ENCODE peak calls at places on chromosomes 7 and 10, in eight cellular contexts. One of them, this sample, is unnamed.

GRCh38 chr7:91345449-91345848 is 81.2 kb downstream of the FZD1 start:
- DNase-seq in H9: no peak
- DNase-seq in T-helper 17 cell: no peak
- DNase-seq in neural progenitor cell: no peak
- DNase-seq in GM19239: no peak
- DNase-seq in activated naive CD4-positive, alpha-beta T cell treated with anti-CD3 and anti-CD28 coated beads for 36 hours: no peak
- DNase-seq in fibroblast of mammary gland: no peak
- DNase-seq in coronary artery: no peak
- DNase-seq in this sample: no peak

GRCh38 chr7:91135703-91136102 is 128.5 kb upstream of the FZD1 start:
- DNase-seq in H9: no peak
- DNase-seq in GM19239: no peak
- DNase-seq in fibroblast of mammary gland: peak
- DNase-seq in coronary artery: no peak
- DNase-seq in T-helper 17 cell: no peak
- DNase-seq in activated naive CD4-positive, alpha-beta T cell treated with anti-CD3 and anti-CD28 coated beads for 36 hours: no peak
- DNase-seq in neural progenitor cell: peak
- DNase-seq in this sample: no peak

GRCh38 chr7:4873071-4873944 is 10.2 kb downstream of the RADIL start:
- DNase-seq in activated naive CD4-positive, alpha-beta T cell treated with anti-CD3 and anti-CD28 coated beads for 36 hours: no peak
- DNase-seq in H9: no peak
- DNase-seq in neural progenitor cell: no peak
- DNase-seq in coronary artery: no peak
- DNase-seq in T-helper 17 cell: no peak
- DNase-seq in GM19239: no peak
- DNase-seq in fibroblast of mammary gland: no peak
- DNase-seq in this sample: no peak

GRCh38 chr10:29471483-29471859 is 163.3 kb downstream of the SVIL start:
- DNase-seq in GM19239: no peak
- DNase-seq in neural progenitor cell: no peak
- DNase-seq in coronary artery: peak
- DNase-seq in H9: no peak
- DNase-seq in fibroblast of mammary gland: peak
- DNase-seq in activated naive CD4-positive, alpha-beta T cell treated with anti-CD3 and anti-CD28 coated beads for 36 hours: no peak
- DNase-seq in T-helper 17 cell: no peak
- DNase-seq in this sample: no peak

GRCh38 chr7:67301667-67302066 is 305.0 kb downstream of the TYW1 start:
- DNase-seq in coronary artery: no peak
- DNase-seq in H9: no peak
- DNase-seq in activated naive CD4-positive, alpha-beta T cell treated with anti-CD3 and anti-CD28 coated beads for 36 hours: no peak
- DNase-seq in fibroblast of mammary gland: peak
- DNase-seq in GM19239: no peak
- DNase-seq in T-helper 17 cell: no peak
- DNase-seq in neural progenitor cell: peak
- DNase-seq in this sample: no peak

GRCh38 chr10:89064764-89065163 is 74.2 kb downstream of the FAS start:
- DNase-seq in neural progenitor cell: no peak
- DNase-seq in H9: no peak
- DNase-seq in GM19239: no peak
- DNase-seq in coronary artery: no peak
- DNase-seq in T-helper 17 cell: no peak
- DNase-seq in fibroblast of mammary gland: peak
- DNase-seq in activated naive CD4-positive, alpha-beta T cell treated with anti-CD3 and anti-CD28 coated beads for 36 hours: no peak
- DNase-seq in this sample: no peak

GRCh38 chr10:49050338-49050737 is 65.0 kb downstream of the VSTM4 start:
- DNase-seq in fibroblast of mammary gland: no peak
- DNase-seq in GM19239: no peak
- DNase-seq in T-helper 17 cell: no peak
- DNase-seq in coronary artery: no peak
- DNase-seq in neural progenitor cell: no peak
- DNase-seq in activated naive CD4-positive, alpha-beta T cell treated with anti-CD3 and anti-CD28 coated beads for 36 hours: no peak
- DNase-seq in H9: no peak
- DNase-seq in this sample: no peak

GRCh38 chr10:3010819-3011422 is 56.4 kb upstream of the PFKP start:
- DNase-seq in H9: no peak
- DNase-seq in activated naive CD4-positive, alpha-beta T cell treated with anti-CD3 and anti-CD28 coated beads for 36 hours: no peak
- DNase-seq in T-helper 17 cell: no peak
- DNase-seq in GM19239: no peak
- DNase-seq in neural progenitor cell: no peak
- DNase-seq in fibroblast of mammary gland: peak
- DNase-seq in coronary artery: no peak
- DNase-seq in this sample: no peak

GRCh38 chr10:63752318-63752717 is 231.1 kb downstream of the REEP3 start:
- DNase-seq in fibroblast of mammary gland: no peak
- DNase-seq in GM19239: no peak
- DNase-seq in activated naive CD4-positive, alpha-beta T cell treated with anti-CD3 and anti-CD28 coated beads for 36 hours: no peak
- DNase-seq in neural progenitor cell: no peak
- DNase-seq in T-helper 17 cell: no peak
- DNase-seq in coronary artery: no peak
- DNase-seq in H9: no peak
- DNase-seq in this sample: no peak

GRCh38 chr10:69385454-69386350 is 31.0 kb downstream of the TACR2 start:
- DNase-seq in H9: no peak
- DNase-seq in GM19239: no peak
- DNase-seq in neural progenitor cell: no peak
- DNase-seq in fibroblast of mammary gland: no peak
- DNase-seq in coronary artery: no peak
- DNase-seq in activated naive CD4-positive, alpha-beta T cell treated with anti-CD3 and anti-CD28 coated beads for 36 hours: no peak
- DNase-seq in T-helper 17 cell: no peak
- DNase-seq in this sample: no peak

GRCh38 chr10:81820418-81820817 is 54.6 kb upstream of the NRG3 start:
- DNase-seq in fibroblast of mammary gland: no peak
- DNase-seq in coronary artery: no peak
- DNase-seq in T-helper 17 cell: no peak
- DNase-seq in H9: no peak
- DNase-seq in activated naive CD4-positive, alpha-beta T cell treated with anti-CD3 and anti-CD28 coated beads for 36 hours: no peak
- DNase-seq in neural progenitor cell: peak
- DNase-seq in GM19239: no peak
- DNase-seq in this sample: no peak

GRCh38 chr7:45580053-45580872 is 6.1 kb downstream of the ADCY1 start:
- DNase-seq in H9: peak
- DNase-seq in GM19239: no peak
- DNase-seq in T-helper 17 cell: peak
- DNase-seq in activated naive CD4-positive, alpha-beta T cell treated with anti-CD3 and anti-CD28 coated beads for 36 hours: no peak
- DNase-seq in neural progenitor cell: peak
- DNase-seq in coronary artery: peak
- DNase-seq in fibroblast of mammary gland: no peak
- DNase-seq in this sample: no peak

GRCh38 chr7:8149222-8149621 is 112.7 kb downstream of the ICA1 start:
- DNase-seq in T-helper 17 cell: no peak
- DNase-seq in coronary artery: no peak
- DNase-seq in H9: no peak
- DNase-seq in GM19239: no peak
- DNase-seq in neural progenitor cell: no peak
- DNase-seq in fibroblast of mammary gland: no peak
- DNase-seq in activated naive CD4-positive, alpha-beta T cell treated with anti-CD3 and anti-CD28 coated beads for 36 hours: no peak
- DNase-seq in this sample: no peak

GRCh38 chr10:3624367-3624766 is 160.6 kb downstream of the KLF6 start:
- DNase-seq in neural progenitor cell: no peak
- DNase-seq in H9: no peak
- DNase-seq in T-helper 17 cell: no peak
- DNase-seq in fibroblast of mammary gland: peak
- DNase-seq in activated naive CD4-positive, alpha-beta T cell treated with anti-CD3 and anti-CD28 coated beads for 36 hours: no peak
- DNase-seq in GM19239: no peak
- DNase-seq in coronary artery: peak
- DNase-seq in this sample: no peak

GRCh38 chr7:76262683-76263402 is 39.6 kb upstream of the HSPB1 start:
- DNase-seq in fibroblast of mammary gland: peak
- DNase-seq in coronary artery: no peak
- DNase-seq in GM19239: peak
- DNase-seq in neural progenitor cell: peak
- DNase-seq in H9: peak
- DNase-seq in T-helper 17 cell: no peak
- DNase-seq in activated naive CD4-positive, alpha-beta T cell treated with anti-CD3 and anti-CD28 coated beads for 36 hours: peak
- DNase-seq in this sample: no peak

GRCh38 chr7:94584113-94584512 is 71.8 kb downstream of the SGCE start:
- DNase-seq in fibroblast of mammary gland: peak
- DNase-seq in GM19239: no peak
- DNase-seq in activated naive CD4-positive, alpha-beta T cell treated with anti-CD3 and anti-CD28 coated beads for 36 hours: no peak
- DNase-seq in T-helper 17 cell: no peak
- DNase-seq in coronary artery: no peak
- DNase-seq in neural progenitor cell: no peak
- DNase-seq in H9: no peak
- DNase-seq in this sample: no peak

GRCh38 chr10:7559447-7559846 is 107.3 kb downstream of the ITIH5 start:
- DNase-seq in GM19239: no peak
- DNase-seq in fibroblast of mammary gland: no peak
- DNase-seq in coronary artery: no peak
- DNase-seq in T-helper 17 cell: no peak
- DNase-seq in neural progenitor cell: no peak
- DNase-seq in H9: no peak
- DNase-seq in activated naive CD4-positive, alpha-beta T cell treated with anti-CD3 and anti-CD28 coated beads for 36 hours: no peak
- DNase-seq in this sample: no peak

GRCh38 chr10:122034149-122034756 is 45.3 kb downstream of the TACC2 start:
- DNase-seq in T-helper 17 cell: no peak
- DNase-seq in fibroblast of mammary gland: peak
- DNase-seq in H9: no peak
- DNase-seq in neural progenitor cell: no peak
- DNase-seq in GM19239: no peak
- DNase-seq in coronary artery: no peak
- DNase-seq in activated naive CD4-positive, alpha-beta T cell treated with anti-CD3 and anti-CD28 coated beads for 36 hours: no peak
- DNase-seq in this sample: no peak

GRCh38 chr10:72375173-72375572 is 20.5 kb upstream of the DNAJB12 start:
- DNase-seq in neural progenitor cell: peak
- DNase-seq in GM19239: no peak
- DNase-seq in coronary artery: no peak
- DNase-seq in T-helper 17 cell: no peak
- DNase-seq in H9: no peak
- DNase-seq in activated naive CD4-positive, alpha-beta T cell treated with anti-CD3 and anti-CD28 coated beads for 36 hours: no peak
- DNase-seq in fibroblast of mammary gland: no peak
- DNase-seq in this sample: no peak

GRCh38 chr7:44867073-44867990 is 18.0 kb downstream of the PURB start:
- DNase-seq in neural progenitor cell: no peak
- DNase-seq in T-helper 17 cell: no peak
- DNase-seq in GM19239: no peak
- DNase-seq in fibroblast of mammary gland: peak
- DNase-seq in coronary artery: no peak
- DNase-seq in H9: no peak
- DNase-seq in activated naive CD4-positive, alpha-beta T cell treated with anti-CD3 and anti-CD28 coated beads for 36 hours: peak
- DNase-seq in this sample: no peak